ENCODE peak calls at places on chromosomes 13 and 19, in four cellular contexts. W is PC-3, G is GM12864, E is Peyer's patch. A is an unnamed sample.

GRCh38 chr19:45781282-45782161 is 768 bp downstream of the DMPK start:
- DNase-seq in W (peak), G (no peak), E (no peak), A (no peak)

GRCh38 chr19:13430790-13431582 is 75.3 kb downstream of the CACNA1A start:
- DNase-seq in W (peak), G (no peak), E (peak), A (no peak)

GRCh38 chr19:3665681-3666544 is 34.4 kb downstream of the PIP5K1C start:
- DNase-seq in W (peak), G (no peak), E (peak), A (no peak)

GRCh38 chr13:20721454-20722357 is 18.2 kb downstream of the IL17D start:
- DNase-seq in W (peak), G (no peak), E (no peak), A (no peak)

GRCh38 chr19:17125052-17125727 is 49.6 kb downstream of the MYO9B start:
- DNase-seq in W (no peak), G (peak), E (no peak), A (no peak)

GRCh38 chr19:14416743-14417214 is 2.4 kb downstream of the DDX39A start:
- DNase-seq in W (no peak), G (no peak), E (peak), A (no peak)

GRCh38 chr13:110541526-110541920 is 20.0 kb downstream of the RAB20 start:
- DNase-seq in W (no peak), G (no peak), E (no peak), A (no peak)

GRCh38 chr19:37951816-37952210 is 44.8 kb downstream of the SIPA1L3 start:
- DNase-seq in W (no peak), G (no peak), E (no peak), A (no peak)

GRCh38 chr13:40673414-40673813 is 7.0 kb upstream of the FOXO1 start:
- DNase-seq in W (no peak), G (no peak), E (no peak), A (no peak)

DNA sequence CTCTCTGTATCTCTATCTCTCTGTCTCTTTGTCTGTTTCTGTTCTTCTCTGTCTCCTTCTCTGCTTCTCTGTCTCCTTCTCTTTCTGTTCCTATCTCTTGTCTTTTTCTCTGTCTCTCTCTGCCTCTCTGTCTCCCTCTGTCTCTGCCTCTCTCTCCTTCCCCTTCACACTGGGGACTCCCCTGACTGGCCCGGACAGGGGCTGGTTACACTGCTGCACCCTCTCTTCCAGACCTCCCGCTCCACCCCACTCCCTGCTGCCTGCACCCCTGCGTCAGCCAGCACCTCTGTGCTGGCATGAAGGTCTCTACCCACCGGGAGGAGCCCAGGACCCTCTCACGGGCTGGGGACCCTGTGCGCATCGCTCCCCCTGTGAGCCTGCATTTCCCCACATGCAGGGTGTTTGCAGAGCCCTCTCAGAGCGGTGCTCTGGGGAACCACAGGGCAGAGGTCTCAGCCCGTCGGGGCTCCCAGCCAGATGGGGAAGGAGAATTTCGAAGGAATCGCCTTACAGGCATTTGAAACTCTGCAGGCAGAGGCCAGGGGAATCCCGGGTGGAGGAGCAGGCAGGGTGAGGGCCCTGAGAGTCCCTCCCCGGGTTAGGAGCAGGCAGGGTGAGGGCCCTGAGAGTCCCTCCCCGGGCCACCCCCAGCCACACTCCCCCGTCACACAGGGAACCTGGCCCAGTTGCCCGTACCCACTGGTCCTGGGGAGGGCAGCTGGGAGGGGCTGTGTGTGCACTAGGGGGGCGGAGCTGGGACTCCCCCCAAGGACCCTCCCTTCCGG is 16.1 kb upstream of the TCF3 start:
- DNase-seq in W (no peak), G (no peak), E (peak), A (no peak)
- H3K4me3 ChIP-seq in W (no peak), G (peak), E (no peak), A (no peak)

GRCh38 chr19:5257155-5258045 is 83.2 kb downstream of the PTPRS start:
- DNase-seq in W (no peak), G (no peak), E (no peak), A (no peak)
- H3K4me3 ChIP-seq in W (no peak), G (no peak), E (no peak), A (no peak)

DNA sequence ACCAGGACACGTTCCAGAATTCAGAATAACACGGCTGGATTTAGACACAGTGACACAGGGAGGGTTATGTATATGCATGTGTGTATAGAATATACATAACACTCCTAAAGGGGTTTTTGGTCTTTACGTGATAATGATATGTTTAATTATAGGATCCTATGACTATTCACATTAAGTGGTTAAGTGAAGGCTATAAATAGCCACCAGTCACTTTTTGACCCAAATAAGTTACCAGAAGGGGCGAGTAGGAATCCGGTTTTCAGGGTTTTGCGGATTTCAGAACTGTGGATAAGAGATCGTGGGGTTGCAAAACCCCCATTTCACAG is 6.9 kb downstream of the ANGPTL6 start:
- DNase-seq in W (no peak), G (no peak), E (no peak), A (no peak)
- H3K4me3 ChIP-seq in W (peak), G (peak), E (peak), A (peak)

GRCh38 chr19:10095948-10096614 is 6.4 kb downstream of the ANGPTL6 start:
- DNase-seq in W (peak), G (peak), E (peak), A (no peak)
- H3K4me3 ChIP-seq in W (peak), G (peak), E (peak), A (peak)

DNA sequence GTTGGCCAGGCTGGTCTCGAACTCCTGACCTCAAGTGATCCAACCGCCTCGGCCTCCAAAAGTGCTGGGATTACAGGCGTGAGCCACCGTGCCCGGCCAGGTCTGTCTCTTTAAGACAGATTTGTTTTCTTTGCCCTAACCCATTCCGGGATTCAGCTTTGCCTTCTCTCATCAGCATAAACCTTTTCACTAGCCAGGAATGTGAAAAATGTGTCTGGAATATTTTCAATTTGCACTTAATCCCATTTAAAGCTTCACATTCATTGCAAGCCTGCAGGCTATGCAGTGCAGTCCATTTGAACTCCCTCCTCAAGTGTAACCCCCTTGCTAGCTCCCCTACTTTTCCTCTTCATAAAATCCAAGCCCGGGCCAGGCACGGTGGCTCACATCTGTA is 880 bp upstream of the TMEM160 start:
- DNase-seq in W (peak), G (no peak), E (no peak), A (peak)
- H3K4me3 ChIP-seq in W (peak), G (peak), E (no peak), A (no peak)

A was measured in AG04449.